ENCODE peak calls at places on chromosomes 11 and 22, in five cellular contexts. L, I, G, O and Z are unnamed samples. For H3K4me1, the result is how much of the 10 kb centered on the place peaks cover.

GRCh38 chr11:113322158-113322557 is 7.8 kb downstream of the TTC12 start:
- DNase-seq in L (no peak), I (no peak), G (no peak), O (no peak), Z (no peak)

GRCh38 chr22:42792909-42793847 is 63.9 kb downstream of the ARFGAP3 start:
- DNase-seq in L (no peak), I (no peak), G (no peak), O (no peak), Z (no peak)

GRCh38 chr11:87252869-87253268 is 215.1 kb downstream of the TMEM135 start:
- DNase-seq in L (no peak), I (no peak), G (no peak), O (no peak), Z (no peak)

GRCh38 chr11:61827573-61828378 is at the start of gene FADS2:
- DNase-seq in L (no peak), I (peak), G (peak), O (no peak), Z (peak)

GRCh38 chr11:126637800-126638175 is 282.3 kb downstream of the ST3GAL4 start:
- DNase-seq in L (no peak), I (no peak), G (no peak), O (no peak), Z (peak)

GRCh38 chr22:29048822-29049654 is 12.6 kb downstream of the C22orf31 start:
- DNase-seq in L (no peak), I (no peak), G (no peak), O (no peak), Z (peak)

GRCh38 chr22:17972385-17973181 is 51.8 kb downstream of the MICAL3 start:
- DNase-seq in L (no peak), I (peak), G (peak), O (no peak), Z (peak)

GRCh38 chr11:8127442-8127841 is 41.4 kb downstream of the RIC3 start:
- DNase-seq in L (no peak), I (no peak), G (no peak), O (no peak), Z (no peak)

GRCh38 chr11:61898247-61898582 is 6.9 kb upstream of the FADS3 start:
- DNase-seq in L (no peak), I (no peak), G (no peak), O (no peak), Z (no peak)

GRCh38 chr11:134880788-134881187 is 468.7 kb upstream of the B3GAT1 start:
- DNase-seq in L (no peak), I (no peak), G (no peak), O (no peak), Z (no peak)

GRCh38 chr22:37300551-37301017 is 18.3 kb downstream of the CYTH4 start:
- DNase-seq in L (no peak), I (no peak), G (no peak), O (no peak), Z (no peak)

GRCh38 chr11:104127828-104128227 is 36.1 kb downstream of the PDGFD start:
- DNase-seq in L (no peak), I (no peak), G (no peak), O (no peak), Z (peak)

GRCh38 chr11:61963282-61964057 is 4.0 kb downstream of the FTH1 start:
- DNase-seq in L (peak), I (no peak), G (no peak), O (peak), Z (no peak)

GRCh38 chr11:47967577-47968230 is 12.7 kb upstream of the PTPRJ start:
- DNase-seq in L (no peak), I (no peak), G (no peak), O (no peak), Z (peak)

GRCh38 chr22:36563444-36563843 is 34.5 kb upstream of the EIF3D start:
- DNase-seq in L (no peak), I (no peak), G (no peak), O (no peak), Z (peak)

GRCh38 chr11:45028921-45029680 is 78.4 kb upstream of the TP53I11 start:
- DNase-seq in L (peak), I (no peak), G (no peak), O (no peak), Z (no peak)

GRCh38 chr11:104323841-104324240 is 159.9 kb upstream of the PDGFD start:
- DNase-seq in L (no peak), I (no peak), G (no peak), O (no peak), Z (no peak)

GRCh38 chr11:46684364-46684763 is 16.1 kb downstream of the ARHGAP1 start:
- DNase-seq in L (no peak), I (no peak), G (no peak), O (no peak), Z (peak)

GRCh38 chr11:131696584-131697120 is 326.2 kb downstream of the NTM start:
- DNase-seq in L (no peak), I (no peak), G (no peak), O (no peak), Z (peak)

GRCh38 chr11:75450826-75451783 is 18.1 kb upstream of the KLHL35 start:
- DNase-seq in L (peak), I (peak), G (peak), O (no peak), Z (peak)

GRCh38 chr11:1146311-1146864 is 11.4 kb upstream of the MUC5AC start:
- DNase-seq in L (no peak), I (no peak), G (no peak), O (no peak), Z (no peak)

GRCh38 chr22:38873469-38874411 is 1.7 kb upstream of the CBX6 start:
- DNase-seq in L (no peak), I (no peak), G (no peak), O (peak), Z (no peak)

GRCh38 chr11:46200537-46201281 is 76.8 kb upstream of the CREB3L1 start:
- DNase-seq in L (no peak), I (no peak), G (no peak), O (no peak), Z (peak)

GRCh38 chr11:111183706-111184105 is 61.8 kb upstream of the POU2AF2 start:
- DNase-seq in L (no peak), I (no peak), G (no peak), O (no peak), Z (no peak)

GRCh38 chr11:43644626-43645299 is 35.8 kb upstream of the HSD17B12 start:
- DNase-seq in L (peak), I (no peak), G (no peak), O (peak), Z (no peak)

GRCh38 chr11:123384116-123384515 is 46.0 kb upstream of the GRAMD1B start:
- DNase-seq in L (no peak), I (no peak), G (no peak), O (no peak), Z (no peak)

GRCh38 chr11:1120532-1121342 is 37.0 kb upstream of the MUC5AC start:
- DNase-seq in L (no peak), I (no peak), G (no peak), O (no peak), Z (peak)

GRCh38 chr11:106276859-106277436 is 199.5 kb downstream of the AASDHPPT start:
- DNase-seq in L (no peak), I (peak), G (peak), O (no peak), Z (no peak)

GRCh38 chr11:14645247-14645912 is 1.8 kb downstream of the PDE3B start:
- DNase-seq in L (no peak), I (no peak), G (no peak), O (no peak), Z (peak)

GRCh38 chr11:46916251-46916650 is 2.1 kb downstream of the LRP4 start:
- DNase-seq in L (no peak), I (no peak), G (no peak), O (no peak), Z (no peak)

GRCh38 chr22:43315687-43316217 is 27.4 kb downstream of the SCUBE1 start:
- DNase-seq in L (no peak), I (no peak), G (peak), O (no peak), Z (no peak)

GRCh38 chr11:14974723-14975587 is 2.8 kb upstream of the CALCA start:
- DNase-seq in L (peak), I (peak), G (peak), O (peak), Z (peak)

GRCh38 chr11:46999217-46999616 is 62.7 kb downstream of the CSTPP1 start:
- DNase-seq in L (peak), I (no peak), G (no peak), O (no peak), Z (no peak)

GRCh38 chr22:19619144-19620009 is 94.9 kb upstream of the SEPTIN5 start:
- DNase-seq in L (peak), I (no peak), G (no peak), O (peak), Z (peak)

GRCh38 chr11:42179211-42179610 is 719.8 kb upstream of the LRRC4C start:
- DNase-seq in L (no peak), I (no peak), G (no peak), O (no peak), Z (no peak)

GRCh38 chr11:103906291-103906850 is 130.1 kb upstream of the DDI1 start:
- DNase-seq in L (peak), I (no peak), G (no peak), O (no peak), Z (no peak)

GRCh38 chr22:38948181-38948940 is 9.0 kb upstream of the APOBEC3A start:
- DNase-seq in L (no peak), I (no peak), G (peak), O (no peak), Z (no peak)

GRCh38 chr22:17917490-17917983 is 106.8 kb downstream of the MICAL3 start:
- DNase-seq in L (peak), I (no peak), G (no peak), O (no peak), Z (no peak)

GRCh38 chr22:44180706-44181032 is at the start of gene PARVG:
- DNase-seq in L (peak), I (peak), G (no peak), O (peak), Z (no peak)

DNA sequence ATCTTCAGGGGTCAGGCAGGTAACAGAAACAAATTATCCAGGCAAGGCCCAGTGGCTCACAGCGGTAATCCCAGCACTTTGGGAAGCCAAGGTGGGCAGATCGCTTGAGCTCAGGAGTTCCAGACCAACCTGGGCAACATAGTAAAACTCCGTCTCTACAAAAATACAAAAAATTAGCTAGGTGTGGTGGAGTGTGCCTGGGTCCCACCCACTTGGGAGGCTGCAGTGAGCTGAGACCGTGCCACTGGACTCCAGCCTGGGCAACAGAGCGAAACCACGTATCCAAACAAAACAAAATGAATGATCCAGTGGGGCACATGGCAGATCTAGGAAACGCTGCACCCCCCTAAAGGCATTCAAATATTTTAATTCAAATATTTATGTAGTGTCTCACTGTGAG is 9.9 kb downstream of the NUMA1 start:
- DNase-seq in L (no peak), I (no peak), G (no peak), O (no peak), Z (no peak)
- H2AFZ ChIP-seq in L (no peak), I (no peak), G (no peak), O (no peak), Z (peak)

GRCh38 chr11:12287374-12288211 is 89.8 kb upstream of the PARVA start:
- DNase-seq in L (no peak), I (peak), G (peak), O (no peak), Z (peak)
- TF ChIP-seq CTCF in L (no peak), I (peak), G (peak), O (peak), Z (peak)

DNA sequence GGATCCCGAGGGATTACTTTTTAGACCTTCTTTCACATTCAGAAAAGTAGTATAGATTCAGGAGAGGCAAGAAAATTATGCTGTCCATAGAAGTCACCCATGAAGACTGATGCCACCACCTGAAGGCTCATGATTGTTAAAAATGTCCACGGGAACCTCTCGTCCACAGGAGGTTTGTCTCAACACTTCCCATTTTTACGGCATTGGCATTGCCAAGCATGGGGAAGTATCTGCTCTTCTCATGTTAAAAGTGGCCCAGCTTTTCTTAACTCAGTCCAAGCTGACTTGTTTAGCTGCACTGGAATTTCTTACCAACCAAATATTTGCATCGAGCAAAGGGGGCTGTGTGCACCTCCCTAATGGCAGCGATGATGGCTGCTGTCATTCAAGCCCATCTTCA is 9.6 kb downstream of the CDPF1 start:
- DNase-seq in L (no peak), I (no peak), G (no peak), O (no peak), Z (no peak)
- H3K4me1 ChIP-seq in L (under half), I (under half), G (under half), O (under half), Z (under half)

DNA sequence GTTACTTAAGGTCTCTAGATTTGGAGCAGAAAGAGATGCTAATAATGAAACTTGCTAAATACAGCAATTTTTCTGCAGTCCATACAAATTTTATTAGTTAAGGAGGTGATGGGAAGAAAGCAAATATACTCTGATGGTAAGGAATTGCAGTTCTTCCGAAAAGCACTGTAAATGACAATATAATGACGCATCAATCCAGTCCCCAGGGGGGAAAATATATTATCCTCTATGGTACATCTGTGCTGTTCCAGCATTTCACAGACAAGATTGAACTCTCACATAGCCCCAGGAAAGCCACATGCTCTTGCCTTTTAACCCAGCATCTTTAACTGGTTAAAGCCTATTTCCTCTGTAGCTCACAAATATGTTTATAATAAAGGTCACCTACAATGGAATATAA is 416.6 kb upstream of the CCDC90B start:
- DNase-seq in L (no peak), I (no peak), G (no peak), O (no peak), Z (no peak)
- H2AFZ ChIP-seq in L (no peak), I (no peak), G (no peak), O (no peak), Z (no peak)

GRCh38 chr11:78720281-78720989 is 145.8 kb upstream of the NARS2 start:
- DNase-seq in L (no peak), I (no peak), G (no peak), O (no peak), Z (no peak)

GRCh38 chr11:78711732-78712131 is 137.1 kb upstream of the NARS2 start:
- DNase-seq in L (no peak), I (no peak), G (no peak), O (no peak), Z (no peak)

GRCh38 chr11:78715639-78716311 is 141.1 kb upstream of the NARS2 start:
- DNase-seq in L (peak), I (peak), G (peak), O (peak), Z (peak)

GRCh38 chr11:78717031-78717430 is 142.4 kb upstream of the NARS2 start:
- DNase-seq in L (no peak), I (no peak), G (no peak), O (no peak), Z (no peak)

DNA sequence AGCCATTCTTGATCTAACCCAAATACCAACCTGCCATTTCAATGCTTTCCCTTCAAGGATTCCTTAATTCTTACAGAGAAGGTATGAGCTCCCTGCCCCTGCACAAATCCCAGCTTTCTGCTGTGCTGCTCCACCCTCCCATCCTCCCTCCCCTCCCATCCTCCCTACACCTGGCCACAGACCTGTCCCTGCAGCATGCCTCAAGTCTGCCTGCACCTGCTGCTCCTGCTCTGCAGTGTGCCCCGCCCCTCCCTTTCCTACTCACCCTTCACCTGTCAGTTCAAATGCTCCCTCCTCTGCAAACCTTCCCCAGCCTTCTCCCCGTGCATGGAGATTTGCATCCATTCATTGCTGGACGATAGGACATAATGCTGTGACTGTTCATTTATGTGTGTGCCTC is 139.9 kb upstream of the NARS2 start:
- DNase-seq in L (no peak), I (peak), G (no peak), O (no peak), Z (no peak)
- TF ChIP-seq CTCF in L (no peak), I (no peak), G (no peak), O (no peak), Z (no peak)

GRCh38 chr11:34910817-34911216 is 5.4 kb downstream of the APIP start:
- DNase-seq in L (peak), I (no peak), G (no peak), O (peak), Z (no peak)
- H3K4me1 ChIP-seq in L (under half), I (under half), G (under half), O (under half), Z (under half)

GRCh38 chr11:128153697-128154048 is 433.7 kb downstream of the ETS1 start:
- DNase-seq in L (no peak), I (no peak), G (no peak), O (no peak), Z (no peak)
- H2AFZ ChIP-seq in L (no peak), I (peak), G (no peak), O (no peak), Z (no peak)

GRCh38 chr11:72015511-72016061 is 16.9 kb downstream of the IL18BP start:
- DNase-seq in L (peak), I (peak), G (peak), O (no peak), Z (peak)
- TF ChIP-seq CTCF in L (peak), I (peak), G (peak), O (peak), Z (peak)

GRCh38 chr22:35311551-35311999 is 11.9 kb downstream of the TOM1 start:
- DNase-seq in L (no peak), I (peak), G (no peak), O (no peak), Z (peak)
- H3K4me1 ChIP-seq in L (under half), I (under half), G (under half), O (half or more), Z (half or more)